ENCODE peak calls at places on chromosomes 5 and 9, in four cellular contexts. W is A549, R is HepG2, I is K562. E is an unnamed sample.

GRCh38 chr5:108380531-108381021 is 1.3 kb downstream of the FBXL17 start:
- DNase-seq in W (peak), I (peak), R (peak), E (peak)

GRCh38 chr5:159698322-159698721 is 218.0 kb upstream of the ADRA1B start:
- DNase-seq in W (no peak), I (no peak), R (no peak), E (no peak)

GRCh38 chr5:138489705-138490104 is 24.4 kb downstream of the EGR1 start:
- DNase-seq in R (no peak), W (no peak), I (no peak), E (no peak)

GRCh38 chr9:82423700-82424099 is 435.1 kb downstream of the SPATA31D1 start:
- DNase-seq in W (no peak), I (no peak), R (no peak), E (no peak)

GRCh38 chr5:177085985-177086917 is at the start of gene FGFR4:
- DNase-seq in I (peak), R (peak), W (peak), E (peak)

GRCh38 chr5:91095321-91095720 is 287.8 kb downstream of the ARRDC3 start:
- DNase-seq in W (no peak), R (no peak), I (no peak), E (no peak)

GRCh38 chr5:51194626-51195025 is 188.6 kb upstream of the ISL1 start:
- DNase-seq in W (no peak), I (no peak), R (no peak), E (no peak)

GRCh38 chr9:26812217-26812616 is 80.4 kb downstream of the CAAP1 start:
- DNase-seq in I (no peak), W (no peak), R (no peak), E (no peak)

GRCh38 chr5:139648205-139649081 is at the start of gene CXXC5:
- DNase-seq in W (peak), I (peak), R (no peak), E (peak)

DNA sequence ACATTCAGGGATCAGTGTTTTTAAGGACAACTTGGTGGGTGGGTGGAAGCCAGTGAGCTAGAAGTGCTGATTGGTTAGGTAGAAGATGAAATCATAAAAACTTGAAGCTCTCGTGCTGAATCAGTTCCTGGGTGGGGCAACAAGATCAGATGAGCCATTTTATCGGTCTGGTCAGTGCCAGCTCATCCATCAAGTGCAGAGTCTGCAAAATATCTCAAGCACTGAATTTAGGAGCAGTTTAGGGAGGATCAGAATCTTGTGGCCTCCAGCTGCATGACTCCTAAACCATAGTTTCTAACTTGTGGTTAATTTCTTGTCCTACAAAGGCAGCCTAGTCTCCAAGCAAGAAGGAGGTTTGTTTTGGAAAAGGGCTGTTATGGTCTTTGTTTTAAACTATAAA is 166.4 kb downstream of the FAM170A start:
- DNase-seq in I (no peak), R (no peak), W (no peak), E (no peak)
- TF ChIP-seq MAZ in I (no peak), R (no peak), W (no peak), E (no peak)

DNA sequence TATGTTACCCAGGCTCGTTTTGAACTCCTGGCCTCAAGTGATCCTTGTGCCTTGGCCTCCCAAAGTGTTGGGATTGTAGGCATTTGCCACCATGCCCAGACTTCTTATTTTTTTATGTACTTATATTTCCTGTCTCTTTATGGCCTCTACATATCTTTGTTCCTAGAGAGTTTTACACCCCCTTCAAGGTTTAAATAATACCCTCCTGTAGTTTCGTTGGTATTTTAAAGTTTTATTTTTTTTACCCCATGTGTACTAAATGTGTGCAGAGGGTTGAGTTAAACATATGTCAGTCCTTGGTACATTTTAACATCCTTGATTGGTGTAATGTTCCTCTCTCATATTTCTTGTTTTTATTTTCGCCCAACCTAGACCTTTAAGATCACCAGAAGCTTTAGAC is 29.4 kb downstream of the OCLN start:
- DNase-seq in R (no peak), W (no peak), I (no peak), E (no peak)
- H3K27ac ChIP-seq in R (no peak), W (no peak), I (no peak), E (no peak)

GRCh38 chr9:21690561-21690960 is 111.9 kb upstream of the MTAP start:
- DNase-seq in R (no peak), W (no peak), I (no peak), E (peak)
- TF ChIP-seq MAZ in R (no peak), W (no peak), I (no peak), E (no peak)

DNA sequence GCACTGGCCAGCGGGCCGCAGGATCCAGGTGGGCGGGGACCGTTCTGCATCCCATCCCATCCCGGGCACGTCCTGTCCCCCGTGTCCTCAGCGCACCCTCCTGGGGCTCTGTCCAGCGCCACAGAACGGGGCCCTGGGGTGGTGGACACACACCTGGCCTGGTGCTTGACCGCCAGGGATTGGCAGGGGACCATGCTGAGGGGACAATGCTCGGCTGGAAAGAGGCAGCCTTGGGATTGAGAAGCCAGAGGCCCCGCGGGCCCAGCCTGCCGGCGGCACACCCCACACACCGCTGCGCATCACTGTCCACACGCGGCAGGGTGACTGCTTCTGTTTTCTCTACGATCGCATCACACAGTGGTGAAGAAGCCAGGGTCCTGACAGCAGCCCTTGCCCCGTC is 33.0 kb downstream of the SLC12A7 start:
- DNase-seq in W (no peak), I (no peak), R (no peak), E (no peak)
- H3K27ac ChIP-seq in W (no peak), I (no peak), R (no peak), E (no peak)

DNA sequence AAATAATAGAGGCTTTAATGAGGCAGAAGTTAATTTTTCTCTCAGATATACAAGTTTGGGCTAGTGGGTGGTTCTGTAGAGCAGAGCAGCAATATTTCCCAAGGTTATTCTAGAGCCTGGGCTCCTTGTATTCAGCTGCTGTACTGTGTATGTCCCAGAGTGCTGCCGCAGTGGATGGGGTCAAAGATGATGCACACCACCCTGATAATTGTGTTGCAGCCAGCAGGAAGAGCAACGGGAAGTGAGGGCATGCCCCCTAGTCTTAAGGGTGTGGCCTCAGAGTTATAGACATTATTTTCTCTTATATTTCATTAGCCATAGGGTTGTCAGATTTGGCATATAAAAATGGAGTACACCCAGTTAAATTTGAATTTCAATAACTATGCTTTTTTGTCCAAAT is 23.9 kb upstream of the KIF4B start:
- DNase-seq in W (no peak), R (no peak), I (no peak), E (no peak)
- TF ChIP-seq MAZ in W (no peak), R (no peak), I (no peak), E (no peak)

GRCh38 chr9:131516274-131516565 is 13.5 kb downstream of the POMT1 start:
- DNase-seq in W (no peak), R (no peak), I (no peak), E (no peak)
- H3K27ac ChIP-seq in W (no peak), R (no peak), I (no peak), E (no peak)

GRCh38 chr9:129317179-129318011 is 139.3 kb upstream of the IER5L start:
- DNase-seq in I (peak), R (peak), W (no peak), E (peak)
- TF ChIP-seq MAZ in I (no peak), R (no peak), W (no peak), E (no peak)

GRCh38 chr9:20189871-20190270 is 401.0 kb upstream of the SLC24A2 start:
- DNase-seq in R (no peak), I (no peak), W (no peak), E (no peak)
- H3K27ac ChIP-seq in R (no peak), I (no peak), W (no peak), E (no peak)

GRCh38 chr5:148085934-148086333 is 22.2 kb downstream of the SPINK5 start:
- DNase-seq in I (no peak), W (no peak), R (no peak), E (peak)

GRCh38 chr5:148094336-148094735 is 30.6 kb downstream of the SPINK5 start:
- DNase-seq in W (no peak), I (no peak), R (no peak), E (no peak)

GRCh38 chr5:148091991-148092964 is 28.5 kb downstream of the SPINK5 start:
- DNase-seq in W (no peak), R (no peak), I (no peak), E (no peak)

GRCh38 chr5:148090780-148091221 is 27.0 kb downstream of the SPINK5 start:
- DNase-seq in R (no peak), W (no peak), I (no peak), E (no peak)

GRCh38 chr5:148090200-148090599 is 26.4 kb downstream of the SPINK5 start:
- DNase-seq in W (no peak), I (no peak), R (no peak), E (no peak)
- TF ChIP-seq MAZ in W (no peak), I (no peak), R (no peak), E (no peak)

GRCh38 chr5:113274836-113275414 is 159.9 kb downstream of the TSSK1B start:
- DNase-seq in I (no peak), R (no peak), W (no peak), E (no peak)
- H3K27ac ChIP-seq in I (no peak), R (no peak), W (no peak), E (no peak)